ENCODE peak calls at places on chromosomes 3 and 15, in ten cellular contexts. A, I, H, O, N, X, W, B, T and P are unnamed samples.
A peak's percentile ranks its signal among the peaks of the same experiment; 100 is the strongest.

GRCh38 chr15:89003865-89004725 is 84.2 kb upstream of the ABHD2 start:
- DNase-seq in A (peak; percentile 53), I (no peak), H (no peak), O (peak; percentile 36), N (no peak), X (no peak), W (no peak), B (peak; percentile 79), T (no peak), P (peak; percentile 65)

GRCh38 chr3:10551139-10551538 is 45.8 kb upstream of the ATP2B2 start:
- DNase-seq in A (no peak), I (no peak), H (no peak), O (no peak), N (no peak), X (no peak), W (no peak), B (no peak), T (no peak), P (no peak)

GRCh38 chr3:158097571-158098553 is 8.4 kb downstream of the SHOX2 start:
- DNase-seq in A (no peak), I (peak; percentile 67), H (peak; percentile 76), O (peak; percentile 76), N (no peak), X (peak; percentile 41), W (no peak), B (no peak), T (peak; percentile 95), P (no peak)

GRCh38 chr15:78374436-78375393 is 34.6 kb downstream of the CRABP1 start:
- DNase-seq in A (no peak), I (no peak), H (peak; percentile 50), O (no peak), N (peak; percentile 70), X (no peak), W (no peak), B (no peak), T (no peak), P (no peak)

GRCh38 chr3:150488867-150489266 is 57.4 kb downstream of the SERP1 start:
- DNase-seq in A (no peak), I (no peak), H (no peak), O (no peak), N (no peak), X (no peak), W (no peak), B (no peak), T (no peak), P (no peak)

GRCh38 chr3:106124818-106125217 is 256.0 kb upstream of the CBLB start:
- DNase-seq in A (no peak), I (no peak), H (no peak), O (no peak), N (no peak), X (no peak), W (no peak), B (no peak), T (no peak), P (no peak)

GRCh38 chr3:107684431-107684925 is 161.7 kb downstream of the BBX start:
- DNase-seq in A (no peak), I (no peak), H (no peak), O (no peak), N (no peak), X (no peak), W (no peak), B (no peak), T (no peak), P (no peak)

GRCh38 chr15:39685999-39686613 is 96.5 kb downstream of the FSIP1 start:
- DNase-seq in A (peak; percentile 84), I (peak; percentile 1), H (peak; percentile 44), O (peak; percentile 39), N (peak; percentile 59), X (no peak), W (peak; percentile 13), B (peak; percentile 84), T (peak; percentile 40), P (peak; percentile 70)

GRCh38 chr3:24341668-24342067 is 153.0 kb downstream of the THRB start:
- DNase-seq in A (no peak), I (no peak), H (no peak), O (no peak), N (no peak), X (no peak), W (no peak), B (no peak), T (no peak), P (no peak)

GRCh38 chr3:48222616-48223513 is at the start of gene CAMP:
- DNase-seq in A (peak; percentile 78), I (no peak), H (no peak), O (peak; percentile 85), N (peak; percentile 84), X (no peak), W (no peak), B (peak; percentile 36), T (peak; percentile 84), P (peak; percentile 64)

GRCh38 chr3:37628711-37629301 is 232.9 kb upstream of the CTDSPL start:
- DNase-seq in A (peak; percentile 4), I (no peak), H (no peak), O (no peak), N (no peak), X (no peak), W (no peak), B (no peak), T (no peak), P (peak; percentile 62)

GRCh38 chr15:71600237-71600636 is 210.1 kb upstream of the NR2E3 start:
- DNase-seq in A (no peak), I (no peak), H (no peak), O (no peak), N (no peak), X (no peak), W (no peak), B (no peak), T (no peak), P (no peak)

GRCh38 chr3:149527531-149528343 is 53.2 kb downstream of the TM4SF4 start:
- DNase-seq in A (no peak), I (peak; percentile 42), H (no peak), O (no peak), N (no peak), X (no peak), W (no peak), B (peak; percentile 32), T (no peak), P (no peak)

GRCh38 chr15:25847066-25847465 is 16.1 kb downstream of the ATP10A start:
- DNase-seq in A (no peak), I (no peak), H (no peak), O (no peak), N (no peak), X (no peak), W (no peak), B (peak; percentile 7), T (no peak), P (no peak)

GRCh38 chr3:159221335-159221734 is 419.5 kb downstream of the MFSD1 start:
- DNase-seq in A (no peak), I (no peak), H (no peak), O (no peak), N (no peak), X (no peak), W (no peak), B (no peak), T (no peak), P (no peak)

GRCh38 chr3:46375814-46376213 is 5.1 kb downstream of the CCR5 start:
- DNase-seq in A (no peak), I (no peak), H (no peak), O (peak; percentile 25), N (no peak), X (no peak), W (no peak), B (no peak), T (no peak), P (no peak)

GRCh38 chr3:171806200-171807128 is 3.8 kb downstream of the PLD1 start:
- DNase-seq in A (peak; percentile 88), I (no peak), H (peak; percentile 38), O (no peak), N (peak; percentile 89), X (no peak), W (peak; percentile 79), B (no peak), T (no peak), P (peak; percentile 88)

GRCh38 chr3:99842826-99843589 is 25.3 kb downstream of the CMSS1 start:
- DNase-seq in A (peak; percentile 82), I (peak; percentile 44), H (peak; percentile 28), O (peak; percentile 57), N (peak; percentile 75), X (no peak), W (no peak), B (peak; percentile 61), T (peak; percentile 25), P (peak; percentile 74)

GRCh38 chr3:43647331-43648166 is 25.7 kb upstream of the ANO10 start:
- DNase-seq in A (peak; percentile 55), I (no peak), H (no peak), O (no peak), N (no peak), X (no peak), W (no peak), B (peak; percentile 36), T (no peak), P (no peak)

GRCh38 chr3:158723991-158724390 is 8.3 kb downstream of the RARRES1 start:
- DNase-seq in A (no peak), I (no peak), H (no peak), O (no peak), N (no peak), X (no peak), W (no peak), B (no peak), T (no peak), P (no peak)

GRCh38 chr15:90819850-90820249 is 48.5 kb upstream of the FURIN start:
- DNase-seq in A (no peak), I (no peak), H (no peak), O (no peak), N (no peak), X (no peak), W (no peak), B (no peak), T (no peak), P (no peak)

GRCh38 chr3:84621823-84622222 is 337.0 kb upstream of the CADM2 start:
- DNase-seq in A (no peak), I (no peak), H (no peak), O (no peak), N (no peak), X (no peak), W (no peak), B (no peak), T (no peak), P (no peak)

GRCh38 chr3:55343486-55344357 is 143.4 kb downstream of the WNT5A start:
- DNase-seq in A (peak; percentile 53), I (no peak), H (no peak), O (no peak), N (peak; percentile 74), X (no peak), W (no peak), B (no peak), T (no peak), P (peak; percentile 70)

GRCh38 chr15:47768730-47769129 is 51.4 kb downstream of the SEMA6D start:
- DNase-seq in A (no peak), I (no peak), H (no peak), O (no peak), N (no peak), X (no peak), W (no peak), B (no peak), T (no peak), P (no peak)

GRCh38 chr3:12180218-12180617 is 21.5 kb upstream of the TIMP4 start:
- DNase-seq in A (peak; percentile 29), I (no peak), H (no peak), O (no peak), N (peak; percentile 84), X (no peak), W (no peak), B (no peak), T (no peak), P (peak; percentile 77)

GRCh38 chr3:126258670-126259069 is 78.3 kb upstream of the ALDH1L1 start:
- DNase-seq in A (no peak), I (no peak), H (peak; percentile 7), O (no peak), N (peak; percentile 69), X (no peak), W (no peak), B (no peak), T (no peak), P (peak; percentile 48)

GRCh38 chr15:88375234-88375926 is 91.8 kb downstream of the MRPL46 start:
- DNase-seq in A (peak; percentile 78), I (no peak), H (no peak), O (no peak), N (peak; percentile 63), X (no peak), W (no peak), B (no peak), T (no peak), P (peak; percentile 85)

GRCh38 chr3:185823280-185824044 is 1.4 kb downstream of the IGF2BP2 start:
- DNase-seq in A (peak; percentile 75), I (no peak), H (no peak), O (peak; percentile 48), N (peak; percentile 59), X (no peak), W (no peak), B (peak; percentile 85), T (peak; percentile 70), P (peak; percentile 63)